ENCODE peak calls at places on chromosomes 3 and 15, in eight cellular contexts. M is tibial artery, B is heart right ventricle, P is dorsolateral prefrontal cortex, H is IMR-90, K is heart left ventricle, X is adrenal gland, N is astrocyte. E is an unnamed sample.

GRCh38 chr3:183148056-183148455 is 14.5 kb downstream of the LAMP3 start:
- DNase-seq in M (no peak), B (no peak), P (no peak), H (peak; percentile 66), K (no peak), X (no peak), N (peak; percentile 80), E (no peak)

GRCh38 chr15:33089878-33090757 is 104.4 kb downstream of the FMN1 start:
- DNase-seq in M (no peak), B (no peak), P (no peak), H (peak; percentile 94), K (no peak), X (no peak), N (peak; percentile 44), E (no peak)

GRCh38 chr15:31364301-31365031 is 37.8 kb downstream of the KLF13 start:
- DNase-seq in M (no peak), B (no peak), P (no peak), H (no peak), K (no peak), X (peak; percentile 80), N (no peak), E (no peak)

GRCh38 chr3:11154036-11154952 is at the start of gene HRH1:
- DNase-seq in M (peak; percentile 43), B (peak; percentile 24), P (no peak), H (no peak), K (no peak), X (no peak), N (no peak), E (no peak)

GRCh38 chr3:10512687-10513086 is 7.3 kb upstream of the ATP2B2 start:
- DNase-seq in M (no peak), B (no peak), P (no peak), H (no peak), K (no peak), X (no peak), N (no peak), E (no peak)

GRCh38 chr3:29693863-29694262 is 413.0 kb downstream of the RBMS3 start:
- DNase-seq in M (no peak), B (no peak), P (no peak), H (peak; percentile 87), K (no peak), X (no peak), N (peak; percentile 97), E (peak; percentile 96)

GRCh38 chr3:190041333-190042041 is 79.2 kb downstream of the P3H2 start:
- DNase-seq in M (no peak), B (no peak), P (no peak), H (peak; percentile 69), K (no peak), X (no peak), N (no peak), E (no peak)

GRCh38 chr15:39193611-39194010 is 387.3 kb upstream of the THBS1 start:
- DNase-seq in M (no peak), B (no peak), P (no peak), H (no peak), K (no peak), X (no peak), N (no peak), E (no peak)

GRCh38 chr3:37625690-37626089 is 236.0 kb upstream of the CTDSPL start:
- DNase-seq in M (no peak), B (no peak), P (no peak), H (no peak), K (no peak), X (no peak), N (no peak), E (no peak)

GRCh38 chr15:101207867-101208288 is 44.0 kb downstream of the CHSY1 start:
- DNase-seq in M (peak; percentile 74), B (no peak), P (no peak), H (peak; percentile 86), K (no peak), X (peak; percentile 83), N (peak; percentile 57), E (no peak)

GRCh38 chr15:88788816-88789215 is 14.4 kb upstream of the ACAN start:
- DNase-seq in M (no peak), B (no peak), P (no peak), H (no peak), K (no peak), X (no peak), N (no peak), E (no peak)

GRCh38 chr15:77580991-77581682 is 51.6 kb downstream of the LINGO1 start:
- DNase-seq in M (peak; percentile 30), B (peak; percentile 49), P (peak; percentile 87), H (no peak), K (peak; percentile 74), X (peak; percentile 56), N (no peak), E (no peak)

GRCh38 chr3:61806810-61807209 is 245.4 kb downstream of the PTPRG start:
- DNase-seq in M (no peak), B (no peak), P (no peak), H (no peak), K (no peak), X (no peak), N (no peak), E (no peak)

GRCh38 chr15:83164409-83165404 is 42.9 kb downstream of the HDGFL3 start:
- DNase-seq in M (no peak), B (no peak), P (no peak), H (peak; percentile 86), K (no peak), X (no peak), N (peak; percentile 58), E (no peak)

GRCh38 chr15:95326689-95327525 is 1003.6 kb upstream of the NR2F2 start:
- DNase-seq in M (peak; percentile 55), B (no peak), P (no peak), H (no peak), K (peak; percentile 56), X (no peak), N (no peak), E (no peak)
- H3K4me3 ChIP-seq in M (peak overlapping the region; percentile 61), B (peak overlapping the region; percentile 57), P (peak overlapping the region; percentile 54), H (peak overlapping the region; percentile 51), K (peak overlapping the region; percentile 61), X (no peak overlapping the region), N (peak overlapping the region; percentile 65), E (peak overlapping the region; percentile 32)

GRCh38 chr3:154338570-154338969 is 14.3 kb upstream of the DHX36 start:
- DNase-seq in M (no peak), B (no peak), P (no peak), H (no peak), K (no peak), X (no peak), N (no peak), E (no peak)

GRCh38 chr3:154338008-154338407 is 13.7 kb upstream of the DHX36 start:
- DNase-seq in M (no peak), B (no peak), P (no peak), H (no peak), K (no peak), X (no peak), N (no peak), E (no peak)

GRCh38 chr3:154334973-154335420 is 10.7 kb upstream of the DHX36 start:
- DNase-seq in M (no peak), B (no peak), P (no peak), H (peak; percentile 53), K (no peak), X (no peak), N (peak; percentile 23), E (no peak)
- TF ChIP-seq CTCF in M (peak; percentile 50), B (peak; percentile 34), P (peak; percentile 63), H (peak; percentile 62), K (peak; percentile 59), X (peak; percentile 39), N (peak; percentile 51), E (peak; percentile 61)

GRCh38 chr15:68623301-68623892 is 44.6 kb downstream of the CORO2B start:
- DNase-seq in M (no peak), B (peak; percentile 25), P (peak; percentile 68), H (peak; percentile 67), K (no peak), X (no peak), N (no peak), E (no peak)

GRCh38 chr15:68629519-68630204 is 50.9 kb downstream of the CORO2B start:
- DNase-seq in M (no peak), B (no peak), P (no peak), H (no peak), K (no peak), X (no peak), N (no peak), E (no peak)

GRCh38 chr15:68627476-68627875 is 48.7 kb downstream of the CORO2B start:
- DNase-seq in M (no peak), B (no peak), P (no peak), H (peak; percentile 60), K (no peak), X (no peak), N (no peak), E (no peak)

GRCh38 chr15:68626739-68627138 is 47.9 kb downstream of the CORO2B start:
- DNase-seq in M (no peak), B (no peak), P (no peak), H (peak; percentile 58), K (no peak), X (no peak), N (no peak), E (no peak)

GRCh38 chr15:68626283-68626682 is 47.5 kb downstream of the CORO2B start:
- DNase-seq in M (no peak), B (no peak), P (no peak), H (no peak), K (no peak), X (no peak), N (no peak), E (no peak)
- H3K4me3 ChIP-seq in M (no peak overlapping the region), B (no peak overlapping the region), P (no peak overlapping the region), H (no peak overlapping the region), K (no peak overlapping the region), X (no peak overlapping the region), N (no peak overlapping the region), E (no peak overlapping the region)

GRCh38 chr3:125398952-125399351 is 23.8 kb upstream of the ZNF148 start:
- DNase-seq in M (no peak), B (no peak), P (no peak), H (no peak), K (no peak), X (no peak), N (no peak), E (no peak)

GRCh38 chr3:125401402-125401801 is 26.3 kb upstream of the ZNF148 start:
- DNase-seq in M (no peak), B (no peak), P (no peak), H (peak; percentile 48), K (no peak), X (no peak), N (peak; percentile 55), E (no peak)

GRCh38 chr3:125406070-125406469 is 30.9 kb upstream of the ZNF148 start:
- DNase-seq in M (no peak), B (no peak), P (no peak), H (no peak), K (no peak), X (no peak), N (no peak), E (peak; percentile 63)

GRCh38 chr3:125403789-125404188 is 28.7 kb upstream of the ZNF148 start:
- DNase-seq in M (no peak), B (no peak), P (no peak), H (peak; percentile 52), K (no peak), X (no peak), N (peak; percentile 34), E (no peak)
- TF ChIP-seq CTCF in M (no peak), B (no peak), P (peak; percentile 32), H (peak; percentile 34), K (no peak), X (no peak), N (no peak), E (peak; percentile 34)